ENCODE peak calls at places on chromosomes 12 and 14, in nine cellular contexts. P is GM10248, L is neural crest cell, W is right lobe of liver, Z is A549, O is OCI-LY7, R is IMR-90, K is AG09309, J is GM12865. G is an unnamed sample.

GRCh38 chr14:32307881-32308582 is 21.1 kb upstream of the AKAP6 start:
- DNase-seq in P (no peak), L (no peak), W (peak; percentile 47), Z (no peak), O (no peak), R (no peak), K (no peak), J (no peak), G (no peak)

GRCh38 chr12:56104815-56105476 is 587 bp downstream of the PA2G4 start:
- DNase-seq in P (no peak), L (no peak), W (peak; percentile 35), Z (no peak), O (peak; percentile 47), R (no peak), K (no peak), J (peak; percentile 46), G (no peak)

GRCh38 chr12:54246011-54246641 is 33.8 kb downstream of the CBX5 start:
- DNase-seq in P (no peak), L (no peak), W (no peak), Z (no peak), O (no peak), R (no peak), K (no peak), J (no peak), G (no peak)

GRCh38 chr14:104768437-104769323 is 15.7 kb downstream of the SIVA1 start:
- DNase-seq in P (peak; percentile 93), L (peak; percentile 100), W (peak; percentile 91), Z (peak; percentile 74), O (peak; percentile 81), R (peak; percentile 72), K (peak; percentile 16), J (peak; percentile 87), G (peak; percentile 70)

GRCh38 chr12:49367381-49368239 is at the start of gene SPATS2:
- DNase-seq in P (no peak), L (peak; percentile 99), W (no peak), Z (no peak), O (no peak), R (no peak), K (no peak), J (peak; percentile 63), G (peak; percentile 75)

GRCh38 chr12:1206118-1206734 is 215.2 kb downstream of the ERC1 start:
- DNase-seq in P (no peak), L (no peak), W (no peak), Z (no peak), O (peak; percentile 13), R (no peak), K (no peak), J (no peak), G (no peak)

GRCh38 chr14:102086346-102086971 is 385 bp downstream of the HSP90AA1 start:
- DNase-seq in P (peak; percentile 67), L (no peak), W (peak; percentile 61), Z (no peak), O (peak; percentile 70), R (peak; percentile 68), K (no peak), J (peak; percentile 75), G (no peak)

GRCh38 chr14:29743566-29743965 is 184.1 kb downstream of the PRKD1 start:
- DNase-seq in P (no peak), L (no peak), W (no peak), Z (no peak), O (no peak), R (no peak), K (no peak), J (no peak), G (no peak)

GRCh38 chr12:82659343-82660207 is 27.1 kb upstream of the TMTC2 start:
- DNase-seq in P (no peak), L (no peak), W (no peak), Z (no peak), O (no peak), R (no peak), K (no peak), J (no peak), G (no peak)

GRCh38 chr12:119686355-119686754 is 18.4 kb downstream of the PRKAB1 start:
- DNase-seq in P (no peak), L (no peak), W (peak; percentile 60), Z (no peak), O (no peak), R (no peak), K (no peak), J (no peak), G (no peak)

GRCh38 chr14:95153866-95154265 is 3.5 kb downstream of the DICER1 start:
- DNase-seq in P (no peak), L (no peak), W (no peak), Z (no peak), O (no peak), R (no peak), K (no peak), J (no peak), G (no peak)
- TF ChIP-seq CTCF in P (no peak), L (no peak), W (no peak), Z (no peak), O (no peak), R (no peak), K (no peak), J (no peak), G (no peak)

GRCh38 chr14:45715946-45716345 is 462.9 kb upstream of the MIS18BP1 start:
- DNase-seq in P (no peak), L (no peak), W (no peak), Z (no peak), O (no peak), R (no peak), K (no peak), J (no peak), G (no peak)

DNA sequence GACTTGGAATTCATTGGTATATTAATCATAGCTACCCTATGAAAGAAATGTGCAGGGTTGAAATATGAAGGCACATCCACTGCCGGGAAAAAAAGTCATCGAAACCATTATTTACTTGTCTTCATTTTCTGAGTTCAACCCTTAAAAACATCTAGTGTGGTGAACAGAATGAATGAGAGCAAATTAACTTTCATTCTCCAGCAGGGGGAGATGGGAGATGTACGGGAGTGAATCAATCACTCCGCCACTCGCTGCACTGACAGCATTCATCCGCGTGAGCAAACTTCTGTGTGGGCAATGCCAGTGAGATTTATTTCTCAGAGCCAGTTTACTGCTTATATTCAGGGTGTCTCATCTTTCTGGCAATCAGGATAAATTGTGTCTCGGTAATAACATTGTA is 463.5 kb upstream of the MIS18BP1 start:
- DNase-seq in P (no peak), L (peak; percentile 1), W (no peak), Z (peak; percentile 2), O (peak; percentile 1), R (no peak), K (no peak), J (peak; percentile 9), G (no peak)
- TF ChIP-seq CTCF in P (no peak), L (peak; percentile 69), W (no peak), Z (no peak), O (peak; percentile 27), R (no peak), K (no peak), J (no peak), G (no peak)

DNA sequence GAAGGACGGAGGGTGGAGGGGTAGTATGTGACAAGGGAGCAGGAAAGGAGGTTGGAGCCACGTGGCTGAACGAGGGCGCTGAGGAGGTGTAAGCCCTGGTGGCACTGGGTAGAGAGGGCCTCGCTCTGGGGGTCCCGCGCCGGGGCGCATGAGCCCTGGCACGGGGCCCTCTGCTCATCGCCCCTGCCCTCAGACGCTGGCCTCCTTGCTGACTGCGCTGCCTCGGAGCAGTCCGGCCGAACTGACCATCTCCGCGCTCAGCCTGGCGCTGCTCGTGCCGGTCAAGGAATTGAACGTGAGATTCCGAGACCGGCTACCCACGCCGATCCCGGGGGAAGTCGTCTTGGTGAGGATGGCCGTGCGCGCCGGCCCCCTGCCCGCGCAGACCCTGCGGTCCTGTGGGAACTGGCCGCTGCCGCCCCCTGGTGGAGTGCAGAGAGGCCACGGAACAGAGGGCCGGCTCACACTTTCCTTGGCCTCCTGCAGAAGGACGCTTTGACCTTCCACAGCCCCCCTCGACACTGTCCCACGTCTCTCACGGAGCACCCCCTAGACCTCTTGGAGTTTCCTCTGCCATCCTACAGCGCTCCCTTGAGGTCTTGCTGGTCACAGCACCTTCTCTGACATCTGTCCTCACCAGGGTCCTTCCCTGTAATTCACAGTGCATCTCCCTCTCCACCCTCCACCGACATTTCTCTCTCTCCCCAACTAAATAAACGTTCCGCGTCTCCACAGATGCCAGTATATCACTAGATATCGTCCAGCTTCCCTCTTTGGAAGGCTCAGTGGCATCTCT is 10.5 kb downstream of the ARHGEF25 start:
- DNase-seq in P (peak; percentile 83), L (peak; percentile 81), W (peak; percentile 63), Z (peak; percentile 88), O (peak; percentile 36), R (peak; percentile 11), K (no peak), J (peak; percentile 52), G (no peak)
- TF ChIP-seq CTCF in P (peak; percentile 95), L (peak; percentile 96), W (peak; percentile 97), Z (peak; percentile 96), O (peak; percentile 79), R (peak; percentile 80), K (peak; percentile 97), J (peak; percentile 88), G (peak; percentile 93)

DNA sequence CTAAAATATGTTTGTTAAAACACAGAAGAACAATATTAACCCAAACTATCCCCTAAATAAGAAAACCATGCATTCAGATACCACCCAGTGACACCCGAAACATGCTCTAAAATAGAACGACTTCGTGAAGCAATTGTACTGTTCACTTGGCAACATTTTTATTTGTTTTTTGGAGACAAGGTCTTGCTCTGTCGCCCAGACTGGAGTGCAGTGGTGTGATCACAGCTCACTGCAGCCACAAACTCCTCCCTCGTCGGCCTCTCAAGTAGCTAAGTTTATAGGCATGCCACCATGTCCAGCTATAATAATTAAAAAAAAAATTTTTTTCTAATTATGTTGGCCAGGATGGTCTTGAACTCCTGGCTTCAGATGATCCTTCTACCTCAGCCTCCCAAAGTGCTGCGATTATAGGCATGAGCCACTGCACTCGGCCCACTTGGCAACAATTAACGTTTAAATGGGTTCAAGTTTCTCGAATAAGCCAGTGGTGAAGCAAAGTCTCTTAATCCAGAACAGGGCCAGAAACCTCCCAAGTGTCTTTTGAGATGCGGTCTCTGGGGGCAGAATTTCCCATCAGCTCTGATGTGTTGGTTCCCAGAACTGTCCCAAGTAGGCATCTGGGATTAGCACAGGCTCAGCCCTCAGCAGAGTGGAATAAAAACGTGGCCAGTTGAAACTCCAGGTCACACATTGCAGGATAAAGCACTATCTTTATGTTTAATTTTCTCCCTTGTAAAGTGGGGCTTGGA is 74.5 kb downstream of the TMCC3 start:
- DNase-seq in P (no peak), L (no peak), W (no peak), Z (no peak), O (no peak), R (no peak), K (no peak), J (no peak), G (no peak)
- TF ChIP-seq CTCF in P (no peak), L (no peak), W (no peak), Z (no peak), O (no peak), R (no peak), K (no peak), J (no peak), G (no peak)

GRCh38 chr12:42296503-42297109 is 29.3 kb downstream of the ZCRB1 start:
- DNase-seq in P (no peak), L (no peak), W (no peak), Z (no peak), O (peak; percentile 61), R (no peak), K (no peak), J (peak; percentile 75), G (no peak)
- TF ChIP-seq CTCF in P (peak; percentile 41), L (peak; percentile 56), W (peak; percentile 35), Z (peak; percentile 42), O (peak; percentile 82), R (peak; percentile 30), K (peak; percentile 40), J (peak; percentile 68), G (no peak)